ENCODE peak calls at places on chromosomes 2 and 18, in five cellular contexts. One of them, this sample, is unnamed.
A peak's percentile ranks its signal among the peaks of the same experiment; 100 is the strongest.

GRCh38 chr2:149184994-149185393 is 145.4 kb upstream of the LYPD6 start:
- DNase-seq in RWPE1: no peak
- DNase-seq in hepatocyte: no peak
- DNase-seq in left ventricle myocardium inferior: no peak
- DNase-seq in uterus: no peak
- DNase-seq in this sample: no peak

GRCh38 chr2:60516383-60516811 is 37.1 kb downstream of the BCL11A start:
- DNase-seq in hepatocyte: peak; percentile 56
- DNase-seq in RWPE1: no peak
- DNase-seq in uterus: peak; percentile 34
- DNase-seq in left ventricle myocardium inferior: no peak
- DNase-seq in this sample: no peak

GRCh38 chr2:101064868-101065549 is 62.9 kb downstream of the RPL31 start:
- DNase-seq in hepatocyte: peak; percentile 20
- DNase-seq in left ventricle myocardium inferior: no peak
- DNase-seq in RWPE1: peak; percentile 77
- DNase-seq in uterus: no peak
- DNase-seq in this sample: peak; percentile 65

GRCh38 chr2:239383036-239383795 is 17.6 kb downstream of the HDAC4 start:
- DNase-seq in RWPE1: no peak
- DNase-seq in hepatocyte: no peak
- DNase-seq in uterus: no peak
- DNase-seq in left ventricle myocardium inferior: no peak
- DNase-seq in this sample: no peak

GRCh38 chr2:8198776-8199382 is 483.0 kb upstream of the ID2 start:
- DNase-seq in uterus: no peak
- DNase-seq in RWPE1: no peak
- DNase-seq in hepatocyte: no peak
- DNase-seq in left ventricle myocardium inferior: no peak
- DNase-seq in this sample: no peak

GRCh38 chr2:223601932-223602676 is at the start of gene SCG2:
- DNase-seq in hepatocyte: peak; percentile 93
- DNase-seq in RWPE1: peak; percentile 71
- DNase-seq in left ventricle myocardium inferior: peak; percentile 51
- DNase-seq in uterus: peak; percentile 68
- DNase-seq in this sample: peak; percentile 28

GRCh38 chr2:203689424-203690109 is 16.9 kb upstream of the CD28 start:
- DNase-seq in uterus: no peak
- DNase-seq in left ventricle myocardium inferior: no peak
- DNase-seq in hepatocyte: no peak
- DNase-seq in RWPE1: no peak
- DNase-seq in this sample: no peak

GRCh38 chr2:215003001-215003400 is 135.4 kb downstream of the ABCA12 start:
- DNase-seq in hepatocyte: no peak
- DNase-seq in uterus: no peak
- DNase-seq in RWPE1: no peak
- DNase-seq in left ventricle myocardium inferior: no peak
- DNase-seq in this sample: no peak

GRCh38 chr2:16226942-16227664 is 286.8 kb downstream of the MYCN start:
- DNase-seq in uterus: no peak
- DNase-seq in RWPE1: no peak
- DNase-seq in hepatocyte: no peak
- DNase-seq in left ventricle myocardium inferior: no peak
- DNase-seq in this sample: peak; percentile 46

GRCh38 chr18:55296761-55297160 is 291.2 kb downstream of the TCF4 start:
- DNase-seq in hepatocyte: no peak
- DNase-seq in uterus: no peak
- DNase-seq in left ventricle myocardium inferior: no peak
- DNase-seq in RWPE1: no peak
- DNase-seq in this sample: no peak

GRCh38 chr2:127877626-127878025 is 8.1 kb downstream of the AMMECR1L start:
- DNase-seq in hepatocyte: no peak
- DNase-seq in RWPE1: no peak
- DNase-seq in left ventricle myocardium inferior: no peak
- DNase-seq in uterus: no peak
- DNase-seq in this sample: no peak

GRCh38 chr2:75076088-75076487 is 117.6 kb downstream of the POLE4 start:
- DNase-seq in RWPE1: no peak
- DNase-seq in hepatocyte: no peak
- DNase-seq in left ventricle myocardium inferior: no peak
- DNase-seq in uterus: no peak
- DNase-seq in this sample: no peak

DNA sequence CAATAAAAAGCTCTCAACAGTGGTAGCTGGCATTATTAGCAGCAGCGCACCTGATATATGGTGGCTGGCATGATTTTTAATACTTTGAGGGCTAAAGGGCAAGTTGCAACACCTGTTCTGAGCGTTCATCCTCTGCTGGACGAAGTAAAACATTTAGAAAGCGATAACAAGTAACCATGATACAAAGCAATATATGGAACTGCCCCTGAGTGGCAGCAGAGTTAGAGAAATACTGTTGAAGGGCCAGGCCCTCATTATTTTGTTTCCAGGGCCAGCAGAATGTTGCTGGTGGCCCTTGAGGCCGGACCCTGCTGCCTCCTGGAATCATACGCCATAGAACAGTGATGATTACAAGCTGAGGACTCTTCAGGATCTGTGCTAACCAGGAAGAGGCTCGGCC is 47.8 kb downstream of the ARHGEF4 start:
- DNase-seq in RWPE1: no peak
- DNase-seq in uterus: no peak
- DNase-seq in hepatocyte: no peak
- DNase-seq in left ventricle myocardium inferior: no peak
- DNase-seq in this sample: no peak
- H3K27ac ChIP-seq in RWPE1: no peak overlapping the region
- H3K27ac ChIP-seq in uterus: no peak overlapping the region
- H3K27ac ChIP-seq in hepatocyte: no peak overlapping the region
- H3K27ac ChIP-seq in left ventricle myocardium inferior: no peak overlapping the region
- H3K27ac ChIP-seq in this sample: no peak overlapping the region

DNA sequence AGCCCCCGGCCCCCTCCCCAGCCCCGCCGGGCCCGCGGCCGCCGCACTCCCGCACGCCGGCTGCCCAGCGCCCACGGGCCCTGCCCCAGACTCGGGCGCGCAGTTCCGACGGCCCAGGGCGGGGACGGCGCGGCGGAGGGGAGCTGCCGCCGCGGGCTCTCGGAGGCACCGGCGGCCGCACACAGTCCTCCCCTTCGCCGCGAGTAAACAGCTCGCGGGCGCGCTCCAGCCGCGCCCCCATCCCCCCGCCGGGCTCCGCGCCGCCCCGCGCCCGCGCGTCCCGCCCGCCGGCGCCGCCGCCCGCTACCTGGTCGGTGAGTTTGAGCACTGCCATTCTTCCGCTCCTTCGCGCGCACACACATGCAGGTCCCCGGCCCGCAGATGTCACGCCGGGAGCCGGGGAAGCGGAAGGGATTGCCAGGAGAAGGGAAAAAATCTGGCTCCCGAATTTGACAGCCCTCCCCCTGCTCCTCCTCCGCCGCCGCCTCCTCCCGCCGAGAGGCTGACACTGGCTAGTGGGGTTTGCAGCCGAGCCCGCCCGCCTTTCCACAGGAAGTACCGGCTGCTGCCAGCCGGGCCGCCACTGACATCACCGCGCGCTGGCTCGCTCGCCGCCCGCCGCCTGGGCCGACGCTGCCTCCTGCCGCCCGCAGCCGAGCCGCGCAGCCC is at the start of gene ANKRD44:
- DNase-seq in hepatocyte: peak; percentile 94
- DNase-seq in RWPE1: peak; percentile 87
- DNase-seq in uterus: peak; percentile 88
- DNase-seq in left ventricle myocardium inferior: peak; percentile 93
- DNase-seq in this sample: peak; percentile 85
- TF ChIP-seq CTCF in hepatocyte: peak; percentile 26
- TF ChIP-seq CTCF in RWPE1: peak; percentile 79
- TF ChIP-seq CTCF in uterus: no peak
- TF ChIP-seq CTCF in left ventricle myocardium inferior: peak; percentile 61
- TF ChIP-seq CTCF in this sample: peak; percentile 69

GRCh38 chr2:42170619-42171395 is 1.7 kb downstream of the EML4 start:
- DNase-seq in RWPE1: no peak
- DNase-seq in hepatocyte: no peak
- DNase-seq in uterus: no peak
- DNase-seq in left ventricle myocardium inferior: no peak
- DNase-seq in this sample: no peak
- H3K27ac ChIP-seq in RWPE1: no peak overlapping the region
- H3K27ac ChIP-seq in hepatocyte: peak overlapping the region; percentile 94
- H3K27ac ChIP-seq in uterus: peak overlapping the region; percentile 89
- H3K27ac ChIP-seq in left ventricle myocardium inferior: peak overlapping the region; percentile 78
- H3K27ac ChIP-seq in this sample: peak overlapping the region; percentile 86

DNA sequence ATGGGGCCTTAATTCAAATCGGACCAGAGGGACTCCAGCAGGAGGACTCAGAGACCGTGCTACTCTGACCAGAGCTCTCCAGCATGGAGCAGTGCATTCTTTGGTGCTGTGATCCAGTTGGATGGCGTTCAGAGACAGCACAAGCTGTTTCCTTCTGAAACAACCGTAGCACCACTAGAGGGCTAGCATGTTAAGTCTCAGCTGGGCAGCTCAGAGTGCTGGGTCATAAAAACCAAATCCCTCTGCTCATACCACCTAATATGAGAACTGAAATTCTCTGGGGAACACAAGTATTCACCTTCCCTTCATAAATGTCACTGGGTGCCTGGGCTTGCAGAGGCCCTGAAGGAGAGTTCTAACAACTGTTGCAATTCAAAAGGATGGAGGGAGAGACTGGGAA is 97.7 kb upstream of the TFCP2L1 start:
- DNase-seq in uterus: no peak
- DNase-seq in RWPE1: no peak
- DNase-seq in hepatocyte: no peak
- DNase-seq in left ventricle myocardium inferior: no peak
- DNase-seq in this sample: no peak
- TF ChIP-seq CTCF in uterus: no peak
- TF ChIP-seq CTCF in RWPE1: no peak
- TF ChIP-seq CTCF in hepatocyte: no peak
- TF ChIP-seq CTCF in left ventricle myocardium inferior: no peak
- TF ChIP-seq CTCF in this sample: no peak

DNA sequence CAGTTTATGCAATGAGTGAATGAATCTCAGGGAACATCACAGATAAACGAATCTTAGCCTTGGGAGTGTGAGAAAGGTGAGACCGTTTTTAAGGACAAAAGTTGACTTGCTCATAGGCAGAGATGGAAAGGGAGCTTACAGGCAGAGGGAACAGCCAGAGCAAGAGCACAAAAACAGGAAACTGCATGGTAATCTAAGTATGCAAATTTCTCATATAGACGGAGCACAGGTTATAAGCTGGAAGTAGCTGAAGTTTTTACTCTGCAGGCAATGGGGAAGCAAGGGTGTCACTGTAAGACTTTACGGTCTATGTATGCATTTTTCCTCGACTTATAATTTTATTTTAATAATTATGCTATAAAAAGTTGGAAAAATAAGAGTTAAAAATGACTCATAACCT is 44.8 kb upstream of the STRN start:
- DNase-seq in uterus: no peak
- DNase-seq in RWPE1: no peak
- DNase-seq in left ventricle myocardium inferior: no peak
- DNase-seq in hepatocyte: no peak
- DNase-seq in this sample: no peak
- H3K27ac ChIP-seq in uterus: no peak overlapping the region
- H3K27ac ChIP-seq in RWPE1: no peak overlapping the region
- H3K27ac ChIP-seq in left ventricle myocardium inferior: peak overlapping the region; percentile 89
- H3K27ac ChIP-seq in hepatocyte: no peak overlapping the region
- H3K27ac ChIP-seq in this sample: no peak overlapping the region

DNA sequence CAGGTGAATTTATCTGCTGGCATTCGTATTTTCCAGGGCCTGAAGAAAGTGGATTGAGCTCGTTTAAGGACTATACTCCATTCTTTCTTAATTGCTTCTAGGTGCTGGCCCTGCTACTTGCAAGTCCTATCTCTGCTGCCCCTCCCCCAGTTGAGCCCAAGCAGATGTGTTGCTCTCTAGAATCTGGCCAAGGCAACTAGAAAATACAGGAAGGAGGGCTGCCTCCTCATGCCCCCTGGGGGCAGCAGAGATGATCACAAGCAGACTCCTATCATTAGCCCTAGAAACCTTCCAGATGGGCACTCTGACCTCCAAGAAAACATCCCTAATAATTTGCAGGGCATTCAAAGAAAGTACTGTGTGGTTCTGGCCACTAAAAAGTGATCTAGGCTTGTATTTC is 72.5 kb upstream of the CYP26B1 start:
- DNase-seq in RWPE1: no peak
- DNase-seq in uterus: no peak
- DNase-seq in left ventricle myocardium inferior: no peak
- DNase-seq in hepatocyte: no peak
- DNase-seq in this sample: no peak
- TF ChIP-seq CTCF in RWPE1: no peak
- TF ChIP-seq CTCF in uterus: no peak
- TF ChIP-seq CTCF in left ventricle myocardium inferior: peak; percentile 19
- TF ChIP-seq CTCF in hepatocyte: no peak
- TF ChIP-seq CTCF in this sample: no peak

GRCh38 chr2:42118759-42119569 is 50.2 kb upstream of the EML4 start:
- DNase-seq in uterus: no peak
- DNase-seq in left ventricle myocardium inferior: no peak
- DNase-seq in hepatocyte: no peak
- DNase-seq in RWPE1: no peak
- DNase-seq in this sample: no peak

GRCh38 chr2:42115588-42115987 is 53.6 kb upstream of the EML4 start:
- DNase-seq in left ventricle myocardium inferior: no peak
- DNase-seq in RWPE1: no peak
- DNase-seq in hepatocyte: no peak
- DNase-seq in uterus: no peak
- DNase-seq in this sample: no peak

GRCh38 chr2:42117182-42117579 is 52.0 kb upstream of the EML4 start:
- DNase-seq in left ventricle myocardium inferior: no peak
- DNase-seq in hepatocyte: no peak
- DNase-seq in uterus: no peak
- DNase-seq in RWPE1: no peak
- DNase-seq in this sample: no peak

GRCh38 chr2:42117923-42118758 is 51.0 kb upstream of the EML4 start:
- DNase-seq in RWPE1: no peak
- DNase-seq in hepatocyte: no peak
- DNase-seq in uterus: no peak
- DNase-seq in left ventricle myocardium inferior: no peak
- DNase-seq in this sample: no peak

DNA sequence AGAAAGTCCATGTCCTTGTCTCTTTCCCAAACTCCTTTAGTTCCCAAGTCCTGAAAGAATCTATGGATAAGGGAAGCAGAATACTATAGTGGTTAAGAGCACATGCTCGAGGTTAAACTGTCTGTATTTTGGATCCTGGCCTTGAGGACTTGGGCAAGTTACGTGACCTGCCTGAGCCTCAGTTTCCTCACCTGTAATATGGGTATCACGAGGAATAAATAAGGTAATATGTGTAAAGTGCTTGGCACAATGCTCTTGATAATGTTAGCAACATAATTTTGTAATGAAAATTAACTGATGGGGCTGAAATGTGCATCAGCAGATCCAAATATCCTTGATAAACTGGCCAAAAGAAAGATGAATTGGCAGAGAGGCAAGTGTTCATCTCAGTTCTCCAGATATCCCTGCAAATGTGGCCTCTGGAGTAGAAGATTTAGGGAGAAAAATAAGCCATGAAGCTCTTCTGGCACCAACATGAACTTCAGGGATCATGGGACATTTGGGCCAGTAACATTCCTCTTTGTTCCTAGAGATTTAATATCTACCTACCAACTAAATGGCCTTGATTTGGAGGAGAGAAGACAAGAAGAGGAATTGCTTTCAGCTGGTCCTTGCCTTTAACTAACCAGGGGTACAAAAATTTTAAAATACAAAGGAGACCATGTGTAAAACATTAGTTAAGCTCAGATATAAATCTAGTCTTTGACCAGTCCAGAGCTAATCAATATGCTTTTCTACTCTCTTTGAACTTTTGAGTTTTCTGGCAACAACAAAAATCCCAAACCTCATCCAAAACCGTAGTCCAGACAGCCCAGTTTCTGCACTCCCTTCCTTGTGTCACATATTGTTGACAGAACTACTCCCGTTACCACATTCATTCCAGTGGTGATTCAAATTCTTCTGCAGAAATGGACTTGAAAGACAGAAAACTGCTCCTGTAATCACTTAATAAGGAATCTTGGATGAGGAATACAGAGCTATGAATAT is 52.7 kb upstream of the EML4 start:
- DNase-seq in left ventricle myocardium inferior: no peak
- DNase-seq in RWPE1: no peak
- DNase-seq in uterus: no peak
- DNase-seq in hepatocyte: no peak
- DNase-seq in this sample: no peak
- H3K27ac ChIP-seq in left ventricle myocardium inferior: no peak overlapping the region
- H3K27ac ChIP-seq in RWPE1: no peak overlapping the region
- H3K27ac ChIP-seq in uterus: no peak overlapping the region
- H3K27ac ChIP-seq in hepatocyte: no peak overlapping the region
- H3K27ac ChIP-seq in this sample: no peak overlapping the region